ENCODE peak calls at places on chromosomes 2 and 18, in eight cellular contexts. W is GM19239; M is left lobe of liver; I is bronchial epithelial cell; E is SK-N-MC; N is HFFc6; U is EL; H is stimulated activated CD8-positive, alpha-beta memory T cell treated with anti-CD3 and anti-CD28 coated beads, Interleukin-15, amount 100 ng/mL, for 48 hours. K is an unnamed sample.

GRCh38 chr2:464562-465309 is 176.8 kb upstream of the ALKAL2 start:
- DNase-seq in H (no peak), W (peak; percentile 27), E (no peak), U (no peak), N (no peak), M (no peak), I (no peak), K (no peak)

GRCh38 chr2:168456526-168457176 is 579 bp downstream of the CERS6 start:
- DNase-seq in W (no peak), N (no peak), H (peak; percentile 26), E (no peak), M (peak; percentile 65), U (peak; percentile 50), I (no peak), K (peak; percentile 30)

GRCh38 chr2:151900261-151900660 is 72.0 kb upstream of the ARL5A start:
- DNase-seq in W (no peak), N (no peak), I (no peak), U (no peak), H (no peak), M (no peak), E (no peak), K (no peak)

GRCh38 chr2:3587432-3587831 is 7.5 kb upstream of the COLEC11 start:
- DNase-seq in H (no peak), E (no peak), W (no peak), N (no peak), I (peak; percentile 17), M (no peak), U (no peak), K (no peak)

GRCh38 chr2:61853086-61853847 is 593 bp downstream of the FAM161A start:
- DNase-seq in E (no peak), U (peak; percentile 7), W (peak; percentile 37), I (peak; percentile 14), H (peak; percentile 49), N (no peak), M (no peak), K (peak; percentile 72)

GRCh38 chr2:186126181-186126580 is 359.9 kb upstream of the ZC3H15 start:
- DNase-seq in E (no peak), U (no peak), N (no peak), H (no peak), W (no peak), I (no peak), M (no peak), K (no peak)

GRCh38 chr18:9658111-9658641 is 43.8 kb upstream of the PPP4R1 start:
- DNase-seq in W (no peak), I (peak; percentile 100), M (no peak), H (no peak), E (no peak), N (no peak), U (no peak), K (no peak)

GRCh38 chr18:63346471-63347183 is 20.4 kb downstream of the KDSR start:
- DNase-seq in I (peak; percentile 67), M (no peak), W (no peak), H (no peak), N (no peak), U (no peak), E (no peak), K (no peak)

GRCh38 chr2:128438586-128438985 is 119.9 kb upstream of the HS6ST1 start:
- DNase-seq in H (no peak), E (no peak), W (no peak), N (no peak), U (no peak), I (no peak), M (peak; percentile 32), K (no peak)

GRCh38 chr2:16126141-16126968 is 186.0 kb downstream of the MYCN start:
- DNase-seq in U (no peak), N (no peak), H (no peak), W (no peak), E (no peak), M (no peak), I (peak; percentile 78), K (no peak)

GRCh38 chr2:32697156-32697555 is 69.3 kb downstream of the TTC27 start:
- DNase-seq in N (peak; percentile 62), H (no peak), W (no peak), I (peak; percentile 29), U (peak; percentile 67), E (no peak), M (no peak), K (peak; percentile 62)